ENCODE peak calls at places on chromosomes 1 and 21, in six cellular contexts. T is neuronal stem cell; H is mesenchymal stem cell; J is CD4-positive, alpha-beta memory T cell; P is CD8-positive, alpha-beta memory T cell; M is brain microvascular endothelial cell. Z is an unnamed sample. For H3K27me3, the result is how much of the 10 kb centered on the place peaks cover.

GRCh38 chr1:230668227-230668626 is 25.9 kb downstream of the COG2 start:
- DNase-seq in T (no peak), H (no peak), J (no peak), P (no peak), M (no peak), Z (no peak)

GRCh38 chr21:44413566-44414290 is 41.6 kb upstream of the LRRC3 start:
- DNase-seq in T (no peak), H (no peak), J (no peak), P (peak), M (no peak), Z (no peak)

GRCh38 chr1:7278827-7279752 is 492.0 kb upstream of the VAMP3 start:
- DNase-seq in T (no peak), H (no peak), J (no peak), P (no peak), M (no peak), Z (no peak)

GRCh38 chr21:34889537-34890257 is 159.4 kb downstream of the RUNX1 start:
- DNase-seq in T (no peak), H (peak), J (peak), P (peak), M (peak), Z (peak)

GRCh38 chr1:208132287-208132882 is 111.8 kb downstream of the PLXNA2 start:
- DNase-seq in T (peak), H (peak), J (peak), P (peak), M (peak), Z (no peak)

GRCh38 chr1:81142099-81142776 is 658.5 kb upstream of the ADGRL2 start:
- DNase-seq in T (no peak), H (peak), J (no peak), P (no peak), M (peak), Z (no peak)

GRCh38 chr1:168468822-168469221 is 75.0 kb downstream of the XCL2 start:
- DNase-seq in T (no peak), H (no peak), J (no peak), P (no peak), M (no peak), Z (no peak)

GRCh38 chr1:184051485-184052193 is at the start of gene TSEN15:
- DNase-seq in T (no peak), H (peak), J (peak), P (peak), M (peak), Z (peak)

GRCh38 chr1:25697426-25698220 is 81.0 kb downstream of the MAN1C1 start:
- DNase-seq in T (no peak), H (no peak), J (peak), P (no peak), M (no peak), Z (peak)

GRCh38 chr1:177913762-177914540 is 55.9 kb downstream of the SEC16B start:
- DNase-seq in T (peak), H (peak), J (no peak), P (no peak), M (peak), Z (no peak)

GRCh38 chr1:89974701-89975470 is 20.0 kb upstream of the ZNF326 start:
- DNase-seq in T (no peak), H (peak), J (no peak), P (no peak), M (no peak), Z (no peak)

GRCh38 chr1:85656948-85657347 is 51.3 kb downstream of the ZNHIT6 start:
- DNase-seq in T (no peak), H (peak), J (no peak), P (no peak), M (no peak), Z (no peak)

GRCh38 chr1:201461783-201462441 is 7.1 kb downstream of the PHLDA3 start:
- DNase-seq in T (no peak), H (peak), J (no peak), P (no peak), M (peak), Z (no peak)

GRCh38 chr1:198934901-198935301 is 296.1 kb downstream of the PTPRC start:
- DNase-seq in T (no peak), H (peak), J (peak), P (peak), M (peak), Z (peak)

GRCh38 chr1:105793541-105794146 is 1262.8 kb upstream of the PRMT6 start:
- DNase-seq in T (peak), H (peak), J (no peak), P (no peak), M (peak), Z (no peak)

GRCh38 chr1:156060937-156061636 is at the start of gene RAB25:
- DNase-seq in T (no peak), H (no peak), J (peak), P (no peak), M (no peak), Z (no peak)

GRCh38 chr21:36705679-36706481 is 7.0 kb downstream of the SIM2 start:
- DNase-seq in T (peak), H (no peak), J (no peak), P (no peak), M (no peak), Z (no peak)

GRCh38 chr1:241202321-241202845 is 154.6 kb downstream of the RGS7 start:
- DNase-seq in T (no peak), H (no peak), J (no peak), P (no peak), M (no peak), Z (no peak)

GRCh38 chr1:155124503-155125463 is 2.9 kb upstream of the EFNA1 start:
- DNase-seq in T (no peak), H (peak), J (no peak), P (no peak), M (peak), Z (no peak)

GRCh38 chr1:182476625-182477024 is 26.7 kb downstream of the RGSL1 start:
- DNase-seq in T (no peak), H (no peak), J (no peak), P (no peak), M (no peak), Z (no peak)

GRCh38 chr1:54857066-54857660 is 29.8 kb downstream of the DHCR24 start:
- DNase-seq in T (no peak), H (peak), J (no peak), P (no peak), M (no peak), Z (no peak)

GRCh38 chr1:160656737-160657476 is 10.1 kb upstream of the SLAMF1 start:
- DNase-seq in T (no peak), H (peak), J (no peak), P (no peak), M (no peak), Z (no peak)

GRCh38 chr21:38979271-38980196 is 173.8 kb downstream of the ETS2 start:
- DNase-seq in T (no peak), H (peak), J (no peak), P (no peak), M (no peak), Z (no peak)

GRCh38 chr1:17186216-17186894 is 18.6 kb upstream of the PADI1 start:
- DNase-seq in T (no peak), H (no peak), J (no peak), P (no peak), M (no peak), Z (peak)

GRCh38 chr1:118100686-118101300 is 84.2 kb downstream of the SPAG17 start:
- DNase-seq in T (no peak), H (no peak), J (no peak), P (no peak), M (no peak), Z (no peak)

GRCh38 chr1:101820080-101820479 is 176.6 kb downstream of the OLFM3 start:
- DNase-seq in T (peak), H (peak), J (no peak), P (no peak), M (peak), Z (no peak)

GRCh38 chr1:8858888-8859706 is 19.4 kb downstream of the ENO1 start:
- DNase-seq in T (peak), H (peak), J (peak), P (peak), M (peak), Z (peak)

GRCh38 chr21:31284797-31285397 is 59.2 kb downstream of the TIAM1 start:
- DNase-seq in T (no peak), H (peak), J (no peak), P (no peak), M (peak), Z (no peak)

GRCh38 chr21:31281561-31281960 is 62.5 kb downstream of the TIAM1 start:
- DNase-seq in T (no peak), H (no peak), J (no peak), P (no peak), M (no peak), Z (no peak)

GRCh38 chr21:31282095-31282709 is 61.9 kb downstream of the TIAM1 start:
- DNase-seq in T (no peak), H (peak), J (no peak), P (no peak), M (peak), Z (no peak)

GRCh38 chr21:31279986-31280385 is 64.1 kb downstream of the TIAM1 start:
- DNase-seq in T (no peak), H (no peak), J (no peak), P (no peak), M (no peak), Z (no peak)

GRCh38 chr21:31283025-31283424 is 61.0 kb downstream of the TIAM1 start:
- DNase-seq in T (no peak), H (no peak), J (peak), P (no peak), M (no peak), Z (no peak)
- H3K4me3 ChIP-seq in T (no peak), H (no peak), J (no peak), P (no peak), M (no peak), Z (no peak)

GRCh38 chr1:36763771-36764170 is 270.5 kb downstream of the GRIK3 start:
- DNase-seq in T (no peak), H (no peak), J (no peak), P (no peak), M (no peak), Z (no peak)

GRCh38 chr1:36761073-36761472 is 273.2 kb downstream of the GRIK3 start:
- DNase-seq in T (no peak), H (no peak), J (no peak), P (no peak), M (no peak), Z (no peak)

GRCh38 chr1:36759355-36759754 is 275.0 kb downstream of the GRIK3 start:
- DNase-seq in T (no peak), H (no peak), J (no peak), P (no peak), M (no peak), Z (no peak)

GRCh38 chr1:36762174-36762573 is 272.1 kb downstream of the GRIK3 start:
- DNase-seq in T (no peak), H (no peak), J (no peak), P (no peak), M (no peak), Z (no peak)

DNA sequence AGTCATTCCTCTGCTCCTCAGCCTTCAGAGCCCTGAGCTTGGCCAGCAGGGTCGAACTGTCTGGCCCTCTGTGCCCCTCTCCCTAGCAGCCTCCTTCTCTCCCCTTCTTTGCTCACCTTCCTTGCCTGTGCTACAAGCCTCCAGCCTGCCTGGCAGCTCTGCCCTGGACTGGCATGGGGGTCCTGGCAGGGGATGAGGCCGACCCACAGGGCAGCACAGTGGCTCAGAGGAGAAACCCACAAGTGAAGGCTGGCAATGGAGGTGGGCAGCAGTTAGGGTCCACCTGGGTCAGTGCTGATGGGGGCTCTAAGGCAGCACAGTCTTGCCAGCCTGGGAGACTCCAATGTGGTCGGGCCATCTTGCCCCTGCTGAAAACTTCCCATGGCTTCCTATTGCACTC is 274.2 kb downstream of the GRIK3 start:
- DNase-seq in T (no peak), H (no peak), J (no peak), P (no peak), M (no peak), Z (no peak)
- H3K27me3 ChIP-seq in T (under half), H (under half), J (under half), P (under half), M (under half), Z (under half)

GRCh38 chr1:45802343-45803298 is 791 bp upstream of the MAST2 start:
- DNase-seq in T (peak), H (peak), J (no peak), P (no peak), M (peak), Z (no peak)

GRCh38 chr1:45806129-45806528 is 2.7 kb downstream of the MAST2 start:
- DNase-seq in T (no peak), H (no peak), J (no peak), P (no peak), M (no peak), Z (no peak)

GRCh38 chr1:45803299-45803780 is at the start of gene MAST2:
- DNase-seq in T (peak), H (peak), J (peak), P (peak), M (peak), Z (peak)

GRCh38 chr1:45800899-45801298 is 2.5 kb upstream of the MAST2 start:
- DNase-seq in T (no peak), H (no peak), J (no peak), P (no peak), M (no peak), Z (no peak)

GRCh38 chr1:45804671-45804973 is 1.2 kb downstream of the MAST2 start:
- DNase-seq in T (no peak), H (peak), J (no peak), P (no peak), M (no peak), Z (no peak)
- H3K4me3 ChIP-seq in T (peak), H (peak), J (no peak), P (peak), M (peak), Z (no peak)

GRCh38 chr1:205015241-205015640 is 27.8 kb upstream of the CNTN2 start:
- DNase-seq in T (no peak), H (no peak), J (no peak), P (no peak), M (no peak), Z (no peak)

GRCh38 chr1:205016075-205016474 is 26.9 kb upstream of the CNTN2 start:
- DNase-seq in T (no peak), H (no peak), J (no peak), P (no peak), M (no peak), Z (no peak)

GRCh38 chr1:205016584-205016983 is 26.4 kb upstream of the CNTN2 start:
- DNase-seq in T (no peak), H (no peak), J (no peak), P (no peak), M (no peak), Z (no peak)

GRCh38 chr1:205013683-205014367 is 29.2 kb upstream of the CNTN2 start:
- DNase-seq in T (no peak), H (no peak), J (no peak), P (no peak), M (no peak), Z (no peak)

DNA sequence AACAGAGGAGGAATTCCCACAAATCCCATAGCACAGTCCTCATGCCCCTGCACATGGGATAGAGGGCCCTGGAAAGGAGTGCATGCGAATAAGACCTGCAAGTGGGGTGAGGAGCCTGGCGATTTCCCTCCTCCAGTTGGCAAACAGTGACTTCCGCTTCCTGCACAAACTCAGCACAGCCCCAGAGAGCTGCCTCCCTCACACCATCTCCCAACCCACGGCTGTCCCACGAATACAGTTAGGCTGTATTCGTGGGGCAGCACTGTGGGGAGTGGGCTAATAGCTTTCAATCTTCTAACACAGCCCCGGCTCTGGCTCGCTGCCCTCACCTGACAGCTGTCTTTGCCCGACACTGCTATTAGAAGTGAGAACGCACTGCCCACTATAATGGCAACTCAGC is 28.2 kb upstream of the CNTN2 start:
- DNase-seq in T (no peak), H (no peak), J (no peak), P (no peak), M (no peak), Z (no peak)
- H3K27me3 ChIP-seq in T (under half), H (under half), J (under half), P (under half), M (under half), Z (under half)

GRCh38 chr1:78619446-78619802 is 824 bp upstream of the IFI44L start:
- DNase-seq in T (no peak), H (peak), J (no peak), P (no peak), M (peak), Z (no peak)

GRCh38 chr1:78617615-78618026 is 2.6 kb upstream of the IFI44L start:
- DNase-seq in T (peak), H (peak), J (peak), P (peak), M (peak), Z (peak)

GRCh38 chr1:78622548-78622947 is 2.3 kb downstream of the IFI44L start:
- DNase-seq in T (no peak), H (no peak), J (no peak), P (no peak), M (no peak), Z (no peak)

GRCh38 chr1:78619803-78620579 is at the start of gene IFI44L:
- DNase-seq in T (no peak), H (peak), J (peak), P (peak), M (peak), Z (peak)

GRCh38 chr1:78619029-78619428 is 1.2 kb upstream of the IFI44L start:
- DNase-seq in T (no peak), H (no peak), J (no peak), P (no peak), M (no peak), Z (no peak)
- H3K4me3 ChIP-seq in T (no peak), H (peak), J (no peak), P (no peak), M (no peak), Z (peak)

GRCh38 chr1:98019747-98020146 is 98.9 kb upstream of the DPYD start:
- DNase-seq in T (no peak), H (no peak), J (no peak), P (no peak), M (no peak), Z (no peak)
- H3K27me3 ChIP-seq in T (under half), H (under half), J (under half), P (under half), M (under half), Z (under half)

DNA sequence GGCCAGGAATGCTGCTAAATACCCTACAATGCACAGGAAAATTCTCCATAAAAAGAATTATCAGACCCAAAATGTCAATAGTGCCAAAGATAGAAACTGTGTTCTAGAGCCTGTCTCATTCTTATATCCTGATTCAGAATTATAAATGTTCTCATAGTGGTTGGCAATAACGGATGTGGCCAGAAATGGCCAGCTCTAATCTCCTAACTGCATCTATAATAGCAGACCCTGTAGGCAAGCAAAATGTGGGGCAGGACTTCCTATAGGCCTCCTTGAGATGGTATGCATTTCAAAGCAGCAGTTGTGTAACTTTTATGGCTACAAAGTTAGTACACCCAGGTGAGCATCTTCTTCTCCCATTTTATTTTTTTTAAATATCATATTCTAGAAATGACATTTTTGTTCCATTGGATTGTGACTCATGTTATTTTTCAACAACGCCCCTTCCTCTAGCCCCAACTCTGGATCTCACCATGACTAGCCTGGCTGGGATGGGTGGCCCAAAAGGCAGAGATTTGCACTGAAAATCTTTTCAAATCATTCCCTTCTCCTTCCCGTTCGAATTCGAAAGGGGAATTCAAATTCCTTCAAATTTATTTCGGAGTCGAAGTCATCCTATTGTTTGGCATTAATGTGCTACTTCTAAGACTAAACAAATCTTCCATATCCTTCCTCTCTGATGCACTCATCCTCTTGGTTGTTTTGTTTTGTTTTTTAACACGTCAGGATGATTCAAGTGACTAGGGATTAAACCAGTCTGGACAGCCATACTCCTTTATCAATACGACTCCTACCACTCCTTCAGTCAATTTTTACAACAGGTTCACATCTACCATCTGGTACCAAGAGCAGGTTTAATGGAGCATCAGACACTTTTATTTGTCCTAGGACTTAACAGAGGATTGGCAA is 95.6 kb upstream of the SGIP1 start:
- DNase-seq in T (no peak), H (no peak), J (no peak), P (no peak), M (peak), Z (no peak)
- H3K4me3 ChIP-seq in T (no peak), H (no peak), J (no peak), P (no peak), M (no peak), Z (no peak)

GRCh38 chr1:3441449-3441848 is 13.0 kb upstream of the ARHGEF16 start:
- DNase-seq in T (no peak), H (no peak), J (no peak), P (no peak), M (no peak), Z (no peak)
- H3K27me3 ChIP-seq in T (under half), H (half or more), J (under half), P (under half), M (under half), Z (under half)

Z was measured in naive thymus-derived CD4-positive, alpha-beta T cell.